ENCODE peak calls at places on chromosomes 11 and 22, in four cellular contexts. J, B, R and I are unnamed samples.

GRCh38 chr11:93393386-93393785 is 62.8 kb downstream of the DEUP1 start:
- DNase-seq in R (no peak), B (no peak), J (no peak), I (no peak)

GRCh38 chr22:30858976-30859713 is 109.4 kb downstream of the MORC2 start:
- DNase-seq in J (no peak), B (no peak), R (no peak), I (no peak)

GRCh38 chr11:1292644-1293618 is 16.5 kb downstream of the TOLLIP start:
- DNase-seq in B (no peak), R (no peak), J (no peak), I (no peak)

GRCh38 chr11:12066056-12066798 is 44.2 kb upstream of the MICAL2 start:
- DNase-seq in B (peak; percentile 98), J (peak; percentile 67), R (peak; percentile 96), I (no peak)

GRCh38 chr22:32528316-32528715 is 53.7 kb downstream of the FBXO7 start:
- DNase-seq in B (no peak), J (no peak), R (no peak), I (no peak)

GRCh38 chr22:20524004-20524481 is 16.6 kb downstream of the MED15 start:
- DNase-seq in J (no peak), B (peak; percentile 65), R (peak; percentile 35), I (no peak)

GRCh38 chr11:75816561-75817239 is 1.7 kb downstream of the UVRAG start:
- DNase-seq in B (no peak), R (peak; percentile 23), J (no peak), I (no peak)

GRCh38 chr11:61069427-61069826 is 32.9 kb upstream of the CD5 start:
- DNase-seq in R (no peak), J (no peak), B (no peak), I (no peak)

GRCh38 chr22:26592368-26593015 is 2.6 kb upstream of the TPST2 start:
- DNase-seq in R (no peak), B (no peak), J (no peak), I (peak; percentile 45)

GRCh38 chr11:126585388-126586302 is 230.2 kb downstream of the ST3GAL4 start:
- DNase-seq in J (peak; percentile 85), R (peak; percentile 94), B (peak; percentile 96), I (peak; percentile 56)

GRCh38 chr11:289706-290620 is 1.0 kb downstream of the PGGHG start:
- DNase-seq in B (no peak), R (no peak), J (no peak), I (no peak)

GRCh38 chr11:119714590-119714989 is 14.4 kb downstream of the NECTIN1 start:
- DNase-seq in J (no peak), R (no peak), B (no peak), I (no peak)

GRCh38 chr22:39216143-39216490 is 28.7 kb downstream of the PDGFB start:
- DNase-seq in B (no peak), R (no peak), J (no peak), I (no peak)

GRCh38 chr22:39215430-39216142 is 29.2 kb downstream of the PDGFB start:
- DNase-seq in J (no peak), B (no peak), R (no peak), I (no peak)

GRCh38 chr22:39214383-39215069 is 30.3 kb downstream of the PDGFB start:
- DNase-seq in B (peak; percentile 36), J (no peak), R (peak; percentile 67), I (no peak)

GRCh38 chr22:39214006-39214382 is 30.8 kb downstream of the PDGFB start:
- DNase-seq in R (no peak), J (no peak), B (no peak), I (no peak)

DNA sequence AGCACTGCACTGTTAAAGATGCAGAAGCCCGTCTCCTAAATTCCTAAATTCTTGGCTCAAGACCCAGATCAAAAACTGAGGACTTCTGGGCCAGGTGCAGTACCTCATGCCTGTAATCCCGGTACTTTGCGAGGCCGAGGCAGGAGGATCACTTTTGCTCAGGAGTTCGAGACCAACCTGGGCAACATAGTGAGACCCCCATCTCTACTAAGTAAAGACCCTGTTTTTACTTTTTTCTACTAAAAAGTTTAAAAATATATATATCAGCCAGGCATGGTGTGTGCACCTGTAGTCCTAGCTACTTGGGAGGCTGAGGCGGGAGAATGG is 29.7 kb downstream of the PDGFB start:
- DNase-seq in R (no peak), B (no peak), J (no peak), I (no peak)
- H3K4me3 ChIP-seq in R (no peak overlapping the region), B (no peak overlapping the region), J (no peak overlapping the region), I (no peak overlapping the region)

GRCh38 chr22:43238526-43239006 is 51.6 kb upstream of the TTLL12 start:
- DNase-seq in B (no peak), R (no peak), J (no peak), I (no peak)
- TF ChIP-seq CTCF in B (no peak), R (no peak), J (no peak), I (no peak)

GRCh38 chr22:46089426-46090041 is 60.8 kb upstream of the PPARA start:
- DNase-seq in R (no peak), B (no peak), J (no peak), I (no peak)

GRCh38 chr22:46087816-46088277 is 62.5 kb upstream of the PPARA start:
- DNase-seq in R (peak; percentile 94), B (peak; percentile 86), J (peak; percentile 77), I (peak; percentile 78)

GRCh38 chr22:46087336-46087690 is 63.0 kb upstream of the PPARA start:
- DNase-seq in R (no peak), J (no peak), B (no peak), I (no peak)

GRCh38 chr22:46090051-46090591 is 60.2 kb upstream of the PPARA start:
- DNase-seq in J (no peak), B (no peak), R (peak; percentile 56), I (no peak)

DNA sequence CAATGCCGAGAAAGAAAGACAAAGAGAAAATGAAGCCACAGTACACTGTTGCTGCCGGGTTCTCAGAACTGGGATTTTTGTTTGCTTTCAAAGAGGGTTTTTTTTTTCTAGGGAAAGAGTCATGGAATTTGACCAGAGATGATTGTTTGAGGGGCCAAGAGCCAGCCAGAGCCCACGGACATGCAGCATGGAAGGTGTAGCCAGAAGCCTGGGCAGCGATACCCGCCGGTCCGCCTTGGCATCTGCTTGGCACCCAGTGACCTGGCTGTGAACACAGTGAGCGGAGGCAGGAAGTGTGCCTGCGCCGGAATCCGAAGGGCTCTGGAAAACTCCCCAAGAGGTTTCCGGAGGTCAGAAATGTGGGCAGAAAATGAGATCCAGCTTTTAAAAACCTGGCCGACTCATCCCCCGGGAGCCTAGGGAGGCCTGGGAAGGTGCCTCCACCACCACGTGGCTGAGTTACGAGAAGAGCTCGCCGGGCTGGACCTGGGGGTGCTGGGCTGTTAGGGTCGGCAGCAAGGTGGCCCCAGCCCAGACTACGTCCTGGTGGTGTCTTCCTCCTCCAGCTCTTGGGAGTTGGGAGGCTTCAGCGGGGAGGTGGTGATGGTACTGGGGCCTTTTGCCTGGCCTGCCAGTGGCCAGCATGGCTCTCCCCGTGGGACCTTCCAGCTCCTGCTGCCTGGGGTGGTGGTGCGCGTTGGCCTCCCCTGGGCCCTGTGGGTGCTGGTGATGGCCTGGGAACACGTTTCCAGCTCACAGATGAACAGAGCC is 61.6 kb upstream of the PPARA start:
- DNase-seq in B (peak; percentile 64), J (no peak), R (peak; percentile 85), I (no peak)
- H3K4me3 ChIP-seq in B (no peak overlapping the region), J (peak overlapping the region; percentile 69), R (peak overlapping the region; percentile 98), I (no peak overlapping the region)

GRCh38 chr11:2724653-2725366 is 25.0 kb upstream of the KCNQ1OT1 start:
- DNase-seq in B (no peak), R (peak; percentile 28), J (no peak), I (no peak)

GRCh38 chr11:2725367-2726300 is 25.8 kb upstream of the KCNQ1OT1 start:
- DNase-seq in R (peak; percentile 46), J (no peak), B (peak; percentile 26), I (no peak)

GRCh38 chr11:2728663-2729332 is 29.0 kb upstream of the KCNQ1OT1 start:
- DNase-seq in J (no peak), B (no peak), R (no peak), I (no peak)

GRCh38 chr11:2728128-2728662 is 28.4 kb upstream of the KCNQ1OT1 start:
- DNase-seq in R (no peak), J (no peak), B (no peak), I (no peak)

GRCh38 chr11:2726964-2727363 is 27.2 kb upstream of the KCNQ1OT1 start:
- DNase-seq in B (no peak), J (no peak), R (no peak), I (no peak)
- TF ChIP-seq CTCF in B (no peak), J (no peak), R (no peak), I (no peak)

GRCh38 chr11:124950606-124951330 is 3.2 kb upstream of the CCDC15 start:
- DNase-seq in B (no peak), R (no peak), J (no peak), I (no peak)
- H3K4me3 ChIP-seq in B (no peak overlapping the region), R (no peak overlapping the region), J (no peak overlapping the region), I (no peak overlapping the region)